ENCODE peak calls at places on chromosomes 6 and 20, in four cellular contexts. T is upper lobe of right lung, B is foreskin fibroblast, D is fibroblast of mammary gland. P is an unnamed sample.

GRCh38 chr20:41738584-41739193 is 120.5 kb upstream of the CHD6 start:
- DNase-seq in T (no peak), B (peak; percentile 71), D (peak; percentile 45), P (peak; percentile 57)

GRCh38 chr6:47042238-47042843 is at the start of gene ADGRF1:
- DNase-seq in T (no peak), B (no peak), D (no peak), P (no peak)

GRCh38 chr6:45843848-45844521 is 171.7 kb downstream of the CLIC5 start:
- DNase-seq in T (no peak), B (no peak), D (peak; percentile 25), P (no peak)

GRCh38 chr6:87279051-87279595 is 43.3 kb upstream of the SMIM8 start:
- DNase-seq in T (no peak), B (no peak), D (no peak), P (no peak)

GRCh38 chr6:100918152-100918551 is 37.0 kb upstream of the ASCC3 start:
- DNase-seq in T (no peak), B (no peak), D (no peak), P (no peak)

GRCh38 chr20:58188496-58188895 is 40.0 kb downstream of the ANKRD60 start:
- DNase-seq in T (no peak), B (no peak), D (no peak), P (no peak)

GRCh38 chr20:50312682-50313187 is 122.1 kb downstream of the CEBPB start:
- DNase-seq in T (peak; percentile 83), B (peak; percentile 81), D (peak; percentile 92), P (peak; percentile 93)

GRCh38 chr20:36845288-36845969 is 30.5 kb upstream of the TLDC2 start:
- DNase-seq in T (no peak), B (no peak), D (no peak), P (no peak)

GRCh38 chr6:138107078-138107751 is at the start of gene PERP:
- DNase-seq in T (peak; percentile 91), B (peak; percentile 86), D (peak; percentile 35), P (peak; percentile 30)

GRCh38 chr6:16725145-16725864 is 36.0 kb downstream of the ATXN1 start:
- DNase-seq in T (no peak), B (peak; percentile 77), D (peak; percentile 82), P (peak; percentile 87)

GRCh38 chr6:156953478-156954146 is 176.4 kb downstream of the ARID1B start:
- DNase-seq in T (no peak), B (peak; percentile 96), D (peak; percentile 97), P (peak; percentile 95)

GRCh38 chr20:56451056-56451765 is 17.2 kb upstream of the RTF2 start:
- DNase-seq in T (no peak), B (no peak), D (no peak), P (no peak)

GRCh38 chr20:17637985-17638640 is 43.9 kb downstream of the RRBP1 start:
- DNase-seq in T (no peak), B (no peak), D (no peak), P (no peak)

GRCh38 chr20:17637413-17637780 is 44.6 kb downstream of the RRBP1 start:
- DNase-seq in T (no peak), B (no peak), D (no peak), P (no peak)

GRCh38 chr20:17635846-17636245 is 46.2 kb downstream of the RRBP1 start:
- DNase-seq in T (no peak), B (peak; percentile 82), D (peak; percentile 92), P (no peak)

GRCh38 chr20:17635320-17635673 is 46.7 kb downstream of the RRBP1 start:
- DNase-seq in T (no peak), B (no peak), D (no peak), P (no peak)

GRCh38 chr20:17636523-17637412 is 45.3 kb downstream of the RRBP1 start:
- DNase-seq in T (no peak), B (peak; percentile 43), D (peak; percentile 44), P (no peak)
- TF ChIP-seq CTCF in T (no peak), B (no peak), D (peak; percentile 12), P (no peak)

DNA sequence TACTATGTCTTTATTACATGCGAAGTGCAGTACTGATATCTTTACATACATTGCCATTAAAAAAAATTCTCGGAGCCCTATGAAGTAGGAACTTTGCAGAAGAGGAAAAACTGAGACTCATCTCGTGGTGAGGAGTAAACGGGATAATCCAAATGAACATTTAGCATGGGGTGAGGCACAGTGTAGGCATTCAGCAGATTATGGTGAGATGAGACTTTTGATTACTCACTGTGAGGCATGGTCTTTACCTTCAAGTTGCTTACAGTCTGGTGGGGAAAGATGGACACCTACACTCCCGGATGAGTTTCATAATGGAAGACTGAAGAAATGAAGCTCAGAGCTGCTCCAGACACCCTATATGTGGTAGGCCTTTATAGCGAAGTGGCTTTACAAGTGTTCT is 1.4 kb downstream of the RPRD1B start:
- DNase-seq in T (no peak), B (no peak), D (peak; percentile 28), P (no peak)
- H3K4me3 ChIP-seq in T (peak overlapping the region; percentile 83), B (peak overlapping the region; percentile 76), D (peak overlapping the region; percentile 95), P (peak overlapping the region; percentile 91)

DNA sequence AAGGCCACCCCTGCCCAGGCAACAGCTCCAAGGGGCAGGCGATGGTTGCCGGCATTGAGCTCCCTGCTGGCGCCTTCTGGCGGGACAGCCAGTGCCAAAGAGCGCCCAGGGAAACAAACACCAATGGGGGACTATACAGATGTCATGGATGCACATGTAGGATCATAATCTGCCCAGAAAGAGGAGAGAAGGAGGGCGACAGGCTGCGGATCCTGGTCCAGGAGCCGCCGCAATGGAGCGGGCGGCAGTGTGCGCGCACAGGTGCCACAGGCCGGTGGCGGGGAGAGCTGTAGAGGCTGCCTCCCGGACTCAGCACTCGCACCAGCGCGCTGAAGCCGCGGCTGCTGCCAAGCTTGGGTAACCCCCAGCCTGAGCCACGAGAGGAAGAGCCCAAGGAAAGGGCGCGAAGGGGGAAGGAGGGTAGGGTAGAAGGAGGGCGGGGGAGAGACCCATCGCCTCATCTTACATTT is 418 bp upstream of the FUT9 start:
- DNase-seq in T (no peak), B (no peak), D (no peak), P (no peak)
- TF ChIP-seq CTCF in T (no peak), B (no peak), D (no peak), P (no peak)

GRCh38 chr6:117674991-117675657 is at the start of gene NUS1:
- DNase-seq in T (peak; percentile 98), B (peak; percentile 99), D (peak; percentile 96), P (peak; percentile 98)

GRCh38 chr6:117681321-117681720 is 6.1 kb downstream of the NUS1 start:
- DNase-seq in T (no peak), B (no peak), D (no peak), P (peak; percentile 40)

GRCh38 chr6:117674503-117674902 is 766 bp upstream of the NUS1 start:
- DNase-seq in T (no peak), B (no peak), D (no peak), P (no peak)

GRCh38 chr6:117676577-117677218 is 1.4 kb downstream of the NUS1 start:
- DNase-seq in T (no peak), B (no peak), D (peak; percentile 10), P (no peak)

DNA sequence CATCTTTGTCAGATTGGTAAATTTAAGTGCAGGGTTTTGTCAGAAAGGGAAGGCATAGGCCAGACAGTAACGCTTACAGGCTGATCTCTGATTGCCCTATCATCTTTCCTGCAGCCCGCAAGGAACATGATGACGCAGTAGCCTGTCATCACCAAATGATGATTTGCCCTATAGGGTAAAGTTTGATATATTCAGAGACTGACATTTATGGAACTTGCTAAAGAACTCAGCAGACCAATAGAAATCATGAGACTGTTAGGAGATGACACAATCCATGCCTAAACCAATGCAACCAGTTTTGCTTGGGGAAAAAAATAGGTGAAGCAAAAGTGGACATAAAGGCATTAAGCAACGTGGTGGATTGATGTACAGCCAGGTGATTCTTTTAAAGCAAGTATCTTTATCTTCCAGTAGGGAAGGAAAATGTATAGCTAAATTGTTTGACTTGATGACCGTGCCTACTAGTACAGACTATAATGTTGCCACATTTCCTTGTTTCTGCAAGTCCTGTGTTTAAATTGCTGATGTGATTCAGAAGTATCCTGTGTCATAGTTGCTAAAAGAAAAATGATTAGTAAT is 2.4 kb downstream of the NUS1 start:
- DNase-seq in T (no peak), B (peak; percentile 50), D (peak; percentile 89), P (peak; percentile 75)
- H3K4me3 ChIP-seq in T (peak overlapping the region; percentile 66), B (no peak overlapping the region), D (no peak overlapping the region), P (peak overlapping the region; percentile 24)

GRCh38 chr6:83514877-83515466 is 2.6 kb downstream of the PRSS35 start:
- DNase-seq in T (no peak), B (peak; percentile 82), D (peak; percentile 76), P (peak; percentile 84)

GRCh38 chr6:83517500-83517899 is 5.2 kb downstream of the PRSS35 start:
- DNase-seq in T (no peak), B (no peak), D (no peak), P (no peak)

GRCh38 chr6:83518946-83519489 is 6.7 kb downstream of the PRSS35 start:
- DNase-seq in T (no peak), B (peak; percentile 76), D (peak; percentile 61), P (peak; percentile 39)
- TF ChIP-seq CTCF in T (peak; percentile 22), B (peak; percentile 37), D (peak; percentile 52), P (peak; percentile 55)

DNA sequence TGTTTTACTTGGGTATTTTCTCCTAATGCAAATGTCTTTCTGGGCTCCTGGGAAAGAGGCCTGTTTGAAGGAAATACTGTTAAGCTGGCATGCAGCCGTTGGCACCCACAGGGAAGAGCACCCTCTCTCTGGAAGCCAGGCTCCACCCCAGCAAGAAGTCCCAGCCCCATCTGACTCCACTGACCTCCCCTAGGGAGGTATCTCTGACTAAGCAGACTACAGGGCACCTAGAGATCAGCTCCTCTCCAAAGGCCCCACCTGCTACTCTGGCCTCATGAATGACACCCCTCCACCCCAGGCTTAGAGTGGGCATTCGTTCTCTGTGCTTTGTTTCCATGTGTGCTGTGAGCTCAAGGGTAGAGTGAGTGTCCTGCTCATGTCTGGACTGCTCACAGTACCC is 6.4 kb upstream of the MDGA1 start:
- DNase-seq in T (no peak), B (no peak), D (no peak), P (no peak)
- H3K4me3 ChIP-seq in T (no peak overlapping the region), B (no peak overlapping the region), D (no peak overlapping the region), P (no peak overlapping the region)

DNA sequence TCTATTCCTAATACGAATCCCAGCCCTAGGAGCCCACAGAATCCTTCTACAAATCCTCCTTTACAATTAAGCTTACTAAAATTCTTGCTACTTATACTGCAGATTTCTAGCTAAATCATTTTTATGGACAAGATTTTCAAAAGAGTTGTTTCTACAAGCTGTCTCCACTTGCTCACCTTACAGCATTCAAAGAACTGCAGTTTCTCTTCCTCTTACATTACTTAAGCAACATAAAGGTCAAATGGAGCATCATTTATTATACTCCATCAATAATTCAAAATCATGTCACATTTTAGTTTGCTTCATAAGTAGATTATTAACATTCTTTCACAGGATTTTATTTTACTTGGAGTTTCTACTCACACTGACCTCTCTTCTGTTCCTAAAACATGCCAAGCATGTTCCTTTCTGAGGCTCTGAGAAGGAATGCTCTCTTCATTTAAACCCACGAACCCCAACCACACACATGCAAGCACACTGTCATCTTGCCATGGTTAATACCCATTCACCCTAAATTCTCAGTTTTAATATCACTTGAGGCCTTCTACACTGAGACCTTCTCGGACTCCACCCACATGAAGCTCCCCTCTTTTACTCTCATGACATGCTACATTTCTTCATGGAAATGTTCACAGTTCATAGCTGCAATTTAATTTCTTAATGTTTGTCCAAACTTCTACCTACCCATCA is 388.2 kb downstream of the TBC1D32 start:
- DNase-seq in T (no peak), B (no peak), D (no peak), P (no peak)
- TF ChIP-seq CTCF in T (no peak), B (no peak), D (no peak), P (no peak)

GRCh38 chr6:27208042-27208441 is 39.5 kb upstream of the PRSS16 start:
- DNase-seq in T (no peak), B (no peak), D (no peak), P (no peak)
- H3K4me3 ChIP-seq in T (no peak overlapping the region), B (no peak overlapping the region), D (no peak overlapping the region), P (no peak overlapping the region)

P was measured in fibroblast of pulmonary artery.